ENCODE peak calls at places on chromosomes 2 and 18, in four cellular contexts. N, V, Y and E are unnamed samples.

GRCh38 chr2:142755191-142755590 is 122.3 kb upstream of the KYNU start:
- DNase-seq in N (no peak), V (no peak), Y (no peak), E (no peak)

GRCh38 chr2:46575467-46575866 is 96.1 kb downstream of the TMEM247 start:
- DNase-seq in Y (no peak), N (no peak), V (no peak), E (no peak)

GRCh38 chr2:62147610-62148301 is 48.2 kb upstream of the B3GNT2 start:
- DNase-seq in N (no peak), Y (no peak), V (no peak), E (no peak)

GRCh38 chr2:177611310-177611886 is 218.8 kb downstream of the AGPS start:
- DNase-seq in N (no peak), V (no peak), Y (no peak), E (no peak)

GRCh38 chr2:95384854-95385569 is 17.5 kb upstream of the FAHD2A start:
- DNase-seq in Y (no peak), N (no peak), V (peak), E (peak)

GRCh38 chr2:216691210-216691741 is 4.1 kb downstream of the IGFBP5 start:
- DNase-seq in N (peak), V (peak), Y (peak), E (peak)

GRCh38 chr2:134912406-134912805 is 6.2 kb upstream of the CCNT2 start:
- DNase-seq in Y (no peak), V (no peak), N (no peak), E (no peak)

GRCh38 chr2:226656367-226656766 is 143.3 kb downstream of the IRS1 start:
- DNase-seq in N (no peak), V (no peak), Y (no peak), E (no peak)

GRCh38 chr18:5021558-5021957 is 175.5 kb downstream of the AKAIN1 start:
- DNase-seq in V (no peak), Y (no peak), N (no peak), E (no peak)
- H3K4me3 ChIP-seq in V (no peak), Y (no peak), N (no peak), E (no peak)

GRCh38 chr2:161017780-161018440 is 142.3 kb upstream of the TANK start:
- DNase-seq in N (no peak), V (no peak), Y (peak), E (no peak)
- TF ChIP-seq CTCF in N (no peak), V (no peak), Y (no peak), E (no peak)

DNA sequence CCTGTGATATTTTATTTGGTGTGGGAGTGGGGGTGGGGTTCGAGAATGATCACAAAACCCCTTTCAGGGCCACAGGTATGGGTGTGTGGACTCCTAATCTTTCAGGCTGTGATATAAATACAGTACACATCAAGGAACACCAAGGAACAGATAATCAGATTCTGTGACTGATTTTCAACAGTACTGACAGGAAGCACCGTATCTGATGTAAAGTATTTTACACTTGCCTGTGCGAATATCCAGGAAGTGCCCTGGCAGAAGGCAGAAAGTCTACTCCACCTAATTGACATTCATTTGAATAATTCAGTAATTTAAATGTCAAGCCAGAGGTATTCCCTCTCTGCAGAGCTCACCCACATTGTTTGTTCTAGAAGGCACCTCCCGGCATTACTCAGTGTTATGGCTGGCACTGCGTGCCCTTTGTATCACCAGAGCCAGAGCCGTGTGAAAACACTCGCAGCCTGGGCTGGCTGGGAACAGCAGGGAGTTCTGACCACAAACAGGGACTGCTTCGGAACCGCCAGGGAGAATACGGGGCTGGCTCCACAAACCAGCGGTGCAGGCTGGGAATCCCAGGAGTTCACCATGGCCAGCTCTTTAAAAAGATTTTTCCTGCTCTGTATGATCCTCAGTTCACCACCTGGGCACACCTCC is 91.8 kb downstream of the ACVR1 start:
- DNase-seq in N (peak), Y (no peak), V (no peak), E (peak)
- H3K27ac ChIP-seq in N (peak), Y (no peak), V (no peak), E (peak)

DNA sequence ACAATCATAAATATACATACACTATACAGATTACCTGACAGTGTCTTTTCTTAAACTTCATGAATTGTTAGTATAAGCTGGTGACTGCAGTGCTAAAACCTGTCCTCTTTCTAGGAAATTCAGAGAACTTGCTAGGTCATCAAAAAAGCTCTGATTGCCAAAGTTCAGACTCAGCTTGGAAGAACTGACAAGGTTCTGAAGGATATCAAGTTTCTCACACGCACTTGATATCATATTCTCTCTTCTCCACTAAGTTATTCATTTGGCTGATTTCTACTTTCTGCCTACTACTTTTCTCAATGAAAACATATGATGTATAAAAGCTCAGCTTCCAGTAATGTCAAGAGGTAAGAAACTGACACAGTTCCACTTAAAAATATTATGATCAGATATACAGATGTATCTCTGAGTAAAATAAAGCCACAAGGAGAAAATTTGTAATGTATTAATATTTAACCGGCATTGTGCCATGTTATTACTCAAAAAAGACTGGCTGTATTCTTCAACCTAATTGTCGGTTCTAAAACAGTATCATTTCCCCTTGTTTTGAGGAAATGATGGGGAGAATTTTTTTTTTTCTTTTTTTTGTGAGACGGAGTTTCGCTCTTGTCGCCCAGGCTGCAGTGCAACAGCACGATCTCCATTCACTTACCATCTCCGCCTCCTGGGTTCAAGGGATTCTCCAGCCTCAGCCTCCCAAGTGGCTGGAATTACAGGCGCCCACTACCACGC is 2.4 kb downstream of the OSBPL1A start:
- DNase-seq in N (no peak), V (no peak), Y (no peak), E (no peak)
- H3K4me3 ChIP-seq in N (no peak), V (no peak), Y (no peak), E (no peak)

DNA sequence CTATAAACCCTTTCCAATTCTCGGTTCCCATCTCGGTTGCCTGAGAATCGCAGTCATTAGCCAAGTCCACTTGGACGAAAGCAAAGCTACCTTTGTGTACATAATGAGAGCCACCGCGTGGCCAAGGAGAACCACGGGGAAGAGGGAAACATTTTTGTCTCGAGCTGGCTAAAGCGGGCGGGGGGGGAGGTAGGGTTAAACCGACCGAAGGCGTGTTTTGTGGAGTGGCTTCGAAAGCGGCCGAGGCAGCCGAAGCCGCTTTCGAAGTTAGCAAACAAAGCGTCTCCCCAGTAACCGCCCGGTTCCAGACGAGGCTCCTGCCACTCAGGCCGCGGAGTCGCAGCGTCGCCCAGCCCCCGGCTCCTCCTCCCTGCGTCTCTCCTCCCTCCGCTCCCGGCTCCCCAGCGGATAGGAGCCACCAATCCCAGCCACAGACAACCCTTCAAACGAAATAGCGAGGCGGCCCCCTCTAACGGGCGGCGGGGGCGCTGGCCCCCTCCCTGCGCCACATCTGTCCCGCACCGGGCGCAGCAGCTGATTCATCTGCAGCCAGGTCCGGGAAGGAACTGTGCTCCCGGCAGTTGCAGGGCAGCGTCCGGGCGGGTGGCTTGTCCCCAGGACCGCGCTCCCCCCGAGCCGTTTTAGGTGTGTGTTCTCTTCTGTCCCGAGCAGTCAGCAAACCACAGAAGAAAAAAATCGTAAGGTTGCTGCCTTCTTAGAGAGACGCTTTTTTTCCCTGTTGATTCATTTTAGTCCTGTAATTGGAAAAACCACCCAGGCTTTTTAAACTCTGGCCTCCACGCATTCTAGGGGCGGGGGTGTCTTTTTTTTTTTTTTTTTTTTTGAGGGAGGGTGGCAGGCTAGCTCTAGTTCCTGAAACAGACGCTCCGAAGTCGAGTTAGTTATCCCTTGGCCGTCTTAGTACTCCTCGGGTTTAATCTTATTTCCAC is 1.8 kb upstream of the TGIF1 start:
- DNase-seq in V (peak), Y (peak), N (peak), E (peak)
- TF ChIP-seq CTCF in V (no peak), Y (peak), N (no peak), E (no peak)

DNA sequence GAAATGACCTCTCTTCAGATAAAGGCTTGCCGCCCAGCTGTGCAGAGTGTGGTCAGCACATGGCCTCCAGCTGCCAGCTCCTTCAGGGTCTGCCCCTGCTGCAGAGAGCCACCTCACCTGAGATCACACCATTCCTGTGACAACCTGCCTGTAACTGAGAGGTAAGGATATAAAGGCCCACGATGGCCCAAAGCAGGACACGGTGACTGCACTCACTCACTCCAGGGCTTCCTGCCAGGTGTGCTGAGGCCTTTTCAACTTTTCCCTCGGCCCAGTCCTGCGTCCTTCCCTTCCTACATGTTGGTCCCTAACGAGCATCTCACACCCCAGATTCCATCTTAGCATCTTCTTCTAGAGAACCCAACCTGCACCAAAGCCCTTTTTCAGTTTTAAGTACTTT is 36.2 kb downstream of the ANKRD44 start:
- DNase-seq in N (no peak), Y (no peak), V (no peak), E (no peak)
- H3K27ac ChIP-seq in N (no peak), Y (no peak), V (no peak), E (no peak)

GRCh38 chr2:230012242-230012884 is 56.4 kb downstream of the SLC16A14 start:
- DNase-seq in V (no peak), N (no peak), Y (no peak), E (no peak)

GRCh38 chr2:230011617-230012016 is 57.1 kb downstream of the SLC16A14 start:
- DNase-seq in V (no peak), Y (no peak), N (no peak), E (no peak)

GRCh38 chr2:230010501-230010900 is 58.2 kb downstream of the SLC16A14 start:
- DNase-seq in N (no peak), V (no peak), Y (no peak), E (no peak)

GRCh38 chr2:230008708-230009066 is 60.0 kb downstream of the SLC16A14 start:
- DNase-seq in V (no peak), Y (no peak), N (no peak), E (no peak)

DNA sequence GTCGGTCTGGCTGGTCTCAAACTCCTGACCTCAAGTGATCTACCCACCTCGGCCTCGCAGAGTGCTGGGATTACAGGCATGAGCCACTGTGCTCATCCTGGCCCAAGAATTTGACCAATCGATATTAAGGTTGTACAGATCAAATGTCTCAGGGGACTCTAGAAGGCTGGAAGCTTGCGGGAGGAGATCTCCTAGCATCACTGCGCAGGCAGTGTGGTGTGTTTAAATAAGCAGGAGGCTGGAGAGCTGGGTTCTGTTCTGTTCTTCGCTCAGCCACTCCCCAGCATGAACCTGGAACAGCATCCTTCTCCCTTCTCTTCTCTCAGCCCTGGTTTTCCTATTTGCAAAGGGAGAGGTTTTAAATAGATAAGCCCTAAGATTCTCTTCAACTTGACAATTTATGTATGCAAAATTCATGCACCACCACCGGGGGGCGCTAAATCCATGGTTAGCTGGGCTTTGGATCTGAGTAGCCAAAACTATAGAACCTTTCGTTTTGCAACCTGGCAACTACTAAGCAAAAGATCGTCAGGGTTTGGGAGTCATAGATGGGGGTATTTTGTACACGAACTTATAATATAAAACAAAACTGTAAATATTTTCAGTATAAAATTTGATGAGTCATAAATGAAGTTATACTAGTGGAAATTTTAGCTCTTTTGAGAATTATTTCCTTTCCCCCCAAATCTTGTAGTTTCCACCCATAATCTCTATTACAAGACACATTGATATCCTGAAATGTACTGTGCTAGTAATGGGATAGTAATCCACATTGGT is 60.6 kb downstream of the SLC16A14 start:
- DNase-seq in N (peak), Y (peak), V (peak), E (no peak)
- H3K4me3 ChIP-seq in N (no peak), Y (no peak), V (no peak), E (no peak)